ENCODE peak calls at places on chromosomes 16 and 17, in ten cellular contexts. R, F, E, V, Q, J, M, U, A and Y are unnamed samples.
A peak's percentile ranks its signal among the peaks of the same experiment; 100 is the strongest.

GRCh38 chr16:22623351-22623781 is 112.7 kb downstream of the NPIPB5 start:
- DNase-seq in R (no peak), F (peak; percentile 73), E (no peak), V (no peak), Q (no peak), J (no peak), M (no peak), U (no peak), A (no peak), Y (peak; percentile 80)

GRCh38 chr16:88357306-88358032 is 25.3 kb upstream of the ZNF469 start:
- DNase-seq in R (no peak), F (no peak), E (no peak), V (no peak), Q (peak; percentile 77), J (no peak), M (no peak), U (no peak), A (no peak), Y (no peak)

GRCh38 chr17:64426584-64426983 is 22.3 kb upstream of the MILR1 start:
- DNase-seq in R (no peak), F (no peak), E (no peak), V (no peak), Q (no peak), J (no peak), M (no peak), U (no peak), A (no peak), Y (no peak)

GRCh38 chr17:80372456-80372855 is 42.5 kb upstream of the ENDOV start:
- DNase-seq in R (no peak), F (no peak), E (no peak), V (peak; percentile 11), Q (no peak), J (no peak), M (no peak), U (no peak), A (no peak), Y (no peak)

GRCh38 chr17:75250009-75250471 is 11.4 kb downstream of the GGA3 start:
- DNase-seq in R (no peak), F (peak; percentile 83), E (peak; percentile 71), V (no peak), Q (no peak), J (no peak), M (no peak), U (no peak), A (no peak), Y (peak; percentile 83)

GRCh38 chr16:46427340-46428107 is 193.7 kb downstream of the SHCBP1 start:
- DNase-seq in R (no peak), F (no peak), E (no peak), V (no peak), Q (no peak), J (no peak), M (no peak), U (no peak), A (no peak), Y (no peak)

GRCh38 chr16:20925780-20926179 is 25.2 kb downstream of the LYRM1 start:
- DNase-seq in R (no peak), F (no peak), E (no peak), V (no peak), Q (no peak), J (no peak), M (no peak), U (no peak), A (no peak), Y (no peak)

GRCh38 chr16:29947897-29948296 is 14.0 kb upstream of the TMEM219 start:
- DNase-seq in R (no peak), F (no peak), E (no peak), V (no peak), Q (no peak), J (no peak), M (no peak), U (no peak), A (no peak), Y (no peak)

GRCh38 chr16:67740391-67740790 is 21.3 kb upstream of the GFOD2 start:
- DNase-seq in R (no peak), F (no peak), E (no peak), V (no peak), Q (no peak), J (no peak), M (no peak), U (no peak), A (no peak), Y (no peak)

GRCh38 chr17:63700528-63701441 is 860 bp upstream of the LIMD2 start:
- DNase-seq in R (no peak), F (peak; percentile 45), E (peak; percentile 39), V (peak; percentile 70), Q (peak; percentile 81), J (no peak), M (no peak), U (peak; percentile 53), A (peak; percentile 47), Y (peak; percentile 59)

GRCh38 chr17:68527314-68527713 is 15.1 kb downstream of the PRKAR1A start:
- DNase-seq in R (peak; percentile 76), F (no peak), E (no peak), V (no peak), Q (no peak), J (no peak), M (no peak), U (no peak), A (no peak), Y (no peak)

GRCh38 chr16:51538707-51539604 is 387.9 kb upstream of the SALL1 start:
- DNase-seq in R (peak; percentile 11), F (peak; percentile 92), E (peak; percentile 80), V (no peak), Q (peak; percentile 90), J (no peak), M (peak; percentile 76), U (no peak), A (no peak), Y (peak; percentile 97)

GRCh38 chr16:86118467-86119307 is 219.7 kb downstream of the IRF8 start:
- DNase-seq in R (no peak), F (no peak), E (no peak), V (no peak), Q (no peak), J (no peak), M (peak; percentile 31), U (no peak), A (peak; percentile 38), Y (no peak)

DNA sequence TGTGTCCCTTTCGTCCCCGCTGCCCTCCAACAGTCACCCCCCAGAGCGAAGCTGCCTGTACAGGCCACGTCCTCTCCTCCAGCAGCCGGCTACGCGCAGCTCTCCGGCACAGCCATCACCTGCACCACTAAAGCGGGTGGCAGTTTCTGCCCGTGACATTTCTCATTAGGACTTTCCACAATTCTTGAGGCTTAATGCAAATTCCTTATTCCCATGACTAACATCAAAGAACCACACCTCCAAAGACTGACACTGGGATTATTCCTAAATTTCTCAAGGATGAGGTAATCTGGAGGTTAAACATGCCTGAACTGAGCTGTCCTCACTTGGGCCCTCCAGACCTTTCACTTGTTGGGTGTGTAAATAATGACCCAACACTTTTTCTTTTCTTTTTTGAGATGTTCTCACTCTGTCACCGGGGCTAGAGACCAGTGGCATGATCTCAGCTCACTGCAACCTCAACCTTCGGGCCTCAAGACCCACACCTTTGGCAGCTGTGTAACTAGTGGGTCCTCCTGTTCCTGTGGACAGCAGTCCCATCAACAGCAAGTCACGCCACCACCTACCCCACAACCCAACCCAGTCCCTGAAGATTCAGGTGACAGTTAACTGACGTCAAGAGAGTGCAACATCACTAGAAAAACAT is 11.7 kb downstream of the ANKRD11 start:
- DNase-seq in R (no peak), F (peak; percentile 61), E (no peak), V (no peak), Q (no peak), J (no peak), M (peak; percentile 28), U (no peak), A (no peak), Y (peak; percentile 73)
- H3K4me3 ChIP-seq in R (no peak overlapping the region), F (no peak overlapping the region), E (no peak overlapping the region), V (no peak overlapping the region), Q (no peak overlapping the region), J (no peak overlapping the region), M (no peak overlapping the region), U (no peak overlapping the region), A (no peak overlapping the region), Y (no peak overlapping the region)

GRCh38 chr16:11586856-11587642 is at the start of gene LITAF:
- DNase-seq in R (no peak), F (peak; percentile 61), E (no peak), V (peak; percentile 56), Q (peak; percentile 70), J (peak; percentile 45), M (peak; percentile 78), U (peak; percentile 33), A (peak; percentile 71), Y (no peak)
- H3K4me3 ChIP-seq in R (peak within 1 kb of the TSS; percentile 74), F (peak within 1 kb of the TSS; percentile 75), E (peak within 1 kb of the TSS; percentile 58), V (peak within 1 kb of the TSS; percentile 83), Q (peak within 1 kb of the TSS; percentile 72), J (peak within 1 kb of the TSS; percentile 84), M (peak within 1 kb of the TSS; percentile 77), U (peak within 1 kb of the TSS; percentile 79), A (peak within 1 kb of the TSS; percentile 49), Y (peak within 1 kb of the TSS; percentile 60)

DNA sequence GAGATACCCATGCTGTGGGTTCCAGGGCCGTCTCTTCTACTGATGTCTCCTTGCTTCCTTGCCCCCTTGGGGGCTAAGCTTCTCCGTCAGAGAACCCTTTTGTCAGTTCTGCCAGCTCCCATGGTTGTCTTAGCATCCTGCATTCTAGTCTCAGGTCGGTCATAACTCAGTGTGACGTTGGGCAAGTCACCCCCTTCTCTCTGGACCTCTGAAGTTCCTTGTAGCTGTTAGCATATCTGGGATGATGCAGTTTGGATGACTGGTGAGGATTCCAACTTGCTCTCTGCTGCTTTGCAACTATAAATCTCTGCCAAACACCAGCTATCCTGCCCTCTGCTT is 8.9 kb upstream of the MYL4 start:
- DNase-seq in R (no peak), F (no peak), E (no peak), V (no peak), Q (peak; percentile 25), J (no peak), M (no peak), U (no peak), A (no peak), Y (no peak)
- H3K4me3 ChIP-seq in R (no peak overlapping the region), F (no peak overlapping the region), E (no peak overlapping the region), V (no peak overlapping the region), Q (no peak overlapping the region), J (no peak overlapping the region), M (no peak overlapping the region), U (no peak overlapping the region), A (no peak overlapping the region), Y (no peak overlapping the region)

GRCh38 chr16:31402687-31403086 is 9.6 kb downstream of the ITGAD start:
- DNase-seq in R (no peak), F (peak; percentile 52), E (no peak), V (no peak), Q (peak; percentile 66), J (no peak), M (no peak), U (no peak), A (no peak), Y (peak; percentile 21)

GRCh38 chr16:31400191-31400590 is 7.1 kb downstream of the ITGAD start:
- DNase-seq in R (no peak), F (no peak), E (no peak), V (no peak), Q (peak; percentile 92), J (no peak), M (no peak), U (no peak), A (no peak), Y (no peak)

GRCh38 chr16:31404353-31405064 is 11.4 kb downstream of the ITGAD start:
- DNase-seq in R (peak; percentile 42), F (peak; percentile 14), E (no peak), V (no peak), Q (peak; percentile 18), J (no peak), M (peak; percentile 89), U (peak; percentile 70), A (no peak), Y (peak; percentile 73)

GRCh38 chr16:31401436-31401835 is 8.3 kb downstream of the ITGAD start:
- DNase-seq in R (no peak), F (no peak), E (no peak), V (no peak), Q (no peak), J (no peak), M (no peak), U (no peak), A (no peak), Y (no peak)

GRCh38 chr16:31403590-31404352 is 10.6 kb downstream of the ITGAD start:
- DNase-seq in R (no peak), F (no peak), E (no peak), V (no peak), Q (no peak), J (no peak), M (no peak), U (peak; percentile 38), A (no peak), Y (no peak)
- H3K4me3 ChIP-seq in R (peak overlapping the region; percentile 77), F (peak overlapping the region; percentile 40), E (no peak overlapping the region), V (no peak overlapping the region), Q (no peak overlapping the region), J (no peak overlapping the region), M (peak overlapping the region; percentile 82), U (no peak overlapping the region), A (no peak overlapping the region), Y (peak overlapping the region; percentile 69)